ENCODE peak calls at places on chromosomes 4 and X, in five cellular contexts. D is H9, R is IMR-90, I is neuronal stem cell, K is trophoblast cell. F is an unnamed sample.
A peak's percentile ranks its signal among the peaks of the same experiment; 100 is the strongest.

GRCh38 chr4:110193822-110194761 is 4.3 kb downstream of the ELOVL6 start:
- DNase-seq in D (peak; percentile 95), R (peak; percentile 97), I (peak; percentile 73), K (peak; percentile 78), F (peak; percentile 98)

GRCh38 chr4:20283039-20283438 is 31.3 kb downstream of the SLIT2 start:
- DNase-seq in K (no peak), R (no peak), D (peak; percentile 84), I (peak; percentile 63), F (no peak)

GRCh38 chr4:98193459-98194105 is 50.3 kb upstream of the STPG2 start:
- DNase-seq in I (no peak), K (no peak), R (no peak), D (peak; percentile 30), F (no peak)

GRCh38 chr4:15455290-15455689 is 14.4 kb upstream of the CC2D2A start:
- DNase-seq in I (no peak), K (peak; percentile 74), D (no peak), R (peak; percentile 50), F (peak; percentile 73)

GRCh38 chrX:133151320-133151719 is 54.4 kb upstream of the USP26 start:
- DNase-seq in R (no peak), I (no peak), K (peak; percentile 68), D (no peak), F (no peak)

GRCh38 chr4:61716437-61716836 is 516.3 kb downstream of the ADGRL3 start:
- DNase-seq in R (no peak), K (no peak), D (no peak), I (no peak), F (no peak)

GRCh38 chr4:25842229-25842840 is 20.5 kb downstream of the SEL1L3 start:
- DNase-seq in D (no peak), I (no peak), R (no peak), K (no peak), F (no peak)

GRCh38 chrX:40148439-40149285 is 50.9 kb upstream of the BCOR start:
- DNase-seq in R (no peak), K (no peak), I (no peak), D (peak; percentile 56), F (peak; percentile 73)

GRCh38 chr4:28973591-28974350 is 1746.4 kb upstream of the PCDH7 start:
- DNase-seq in K (no peak), D (no peak), R (peak; percentile 82), I (no peak), F (peak; percentile 60)

GRCh38 chrX:129701624-129702069 is 37.1 kb upstream of the XPNPEP2 start:
- DNase-seq in I (no peak), R (peak; percentile 31), K (no peak), D (no peak), F (no peak)

GRCh38 chrX:48794993-48795501 is 6.8 kb upstream of the HDAC6 start:
- DNase-seq in R (peak; percentile 47), K (peak; percentile 70), I (no peak), D (no peak), F (peak; percentile 67)

GRCh38 chr4:6200011-6200921 is at the start of gene JAKMIP1:
- DNase-seq in I (peak; percentile 85), K (peak; percentile 46), D (peak; percentile 91), R (peak; percentile 46), F (peak; percentile 33)

GRCh38 chr4:89110541-89110985 is 770 bp upstream of the TIGD2 start:
- DNase-seq in D (peak; percentile 55), K (no peak), I (peak; percentile 9), R (no peak), F (no peak)

GRCh38 chr4:118968006-118968405 is 79.4 kb downstream of the SYNPO2 start:
- DNase-seq in K (peak; percentile 17), D (peak; percentile 71), R (peak; percentile 87), I (no peak), F (peak; percentile 95)

GRCh38 chr4:83217721-83218522 is 66.7 kb downstream of the COQ2 start:
- DNase-seq in R (no peak), D (no peak), K (no peak), I (no peak), F (no peak)

GRCh38 chr4:15562623-15563022 is 92.5 kb downstream of the FBXL5 start:
- DNase-seq in I (no peak), K (no peak), R (no peak), D (no peak), F (no peak)

GRCh38 chr4:42281324-42282020 is 115.8 kb upstream of the SHISA3 start:
- DNase-seq in I (no peak), D (no peak), R (no peak), K (peak; percentile 2), F (no peak)

GRCh38 chr4:96531836-96532235 is 691.9 kb downstream of the PDHA2 start:
- DNase-seq in I (no peak), D (no peak), K (no peak), R (no peak), F (no peak)

GRCh38 chr4:6031831-6032230 is 13.6 kb upstream of the C4orf50 start:
- DNase-seq in I (no peak), R (no peak), K (no peak), D (no peak), F (no peak)

GRCh38 chrX:116240446-116240845 is 69.9 kb downstream of the AGTR2 start:
- DNase-seq in K (no peak), R (no peak), D (no peak), I (no peak), F (no peak)

GRCh38 chrX:71103110-71103983 is 3.2 kb downstream of the CXorf65 start:
- DNase-seq in K (no peak), D (peak; percentile 56), R (no peak), I (no peak), F (no peak)

GRCh38 chr4:44256414-44256813 is 192.2 kb downstream of the KCTD8 start:
- DNase-seq in K (no peak), R (no peak), I (peak; percentile 15), D (peak; percentile 27), F (no peak)

GRCh38 chr4:183392377-183392776 is 52.1 kb upstream of the CDKN2AIP start:
- DNase-seq in D (no peak), R (no peak), I (no peak), K (no peak), F (no peak)

GRCh38 chr4:183364025-183364424 is 41.8 kb upstream of the CLDN24 start:
- DNase-seq in I (no peak), K (no peak), D (peak; percentile 56), R (no peak), F (no peak)

GRCh38 chr4:33746979-33747378 is 2497.3 kb downstream of the ARAP2 start:
- DNase-seq in R (peak; percentile 6), K (no peak), I (no peak), D (no peak), F (no peak)

GRCh38 chr4:6307230-6307629 is 37.6 kb downstream of the WFS1 start:
- DNase-seq in I (no peak), R (no peak), D (no peak), K (no peak), F (no peak)

GRCh38 chr4:72546456-72546855 is 22.6 kb downstream of the ADAMTS3 start:
- DNase-seq in K (no peak), I (no peak), R (no peak), D (no peak), F (no peak)

GRCh38 chr4:99945718-99946345 is 586 bp downstream of the DNAJB14 start:
- DNase-seq in I (peak; percentile 9), R (peak; percentile 21), D (no peak), K (peak; percentile 61), F (peak; percentile 60)

GRCh38 chrX:152817082-152817744 is 13.3 kb downstream of the CETN2 start:
- DNase-seq in K (peak; percentile 31), I (no peak), D (no peak), R (peak; percentile 54), F (peak; percentile 37)

GRCh38 chr4:3305610-3306371 is 13.0 kb downstream of the RGS12 start:
- DNase-seq in D (no peak), I (no peak), K (no peak), R (peak; percentile 62), F (peak; percentile 73)

GRCh38 chr4:82745173-82745842 is 53.3 kb downstream of the SCD5 start:
- DNase-seq in I (peak; percentile 14), R (peak; percentile 77), K (peak; percentile 97), D (no peak), F (peak; percentile 33)

GRCh38 chrX:53383376-53384087 is 38.9 kb downstream of the SMC1A start:
- DNase-seq in K (no peak), R (no peak), D (no peak), I (no peak), F (no peak)

GRCh38 chr4:39637572-39638357 is 900 bp downstream of the SMIM14 start:
- DNase-seq in D (peak; percentile 62), I (peak; percentile 68), K (peak; percentile 84), R (peak; percentile 69), F (peak; percentile 81)

GRCh38 chr4:127880764-127881564 is at the start of gene PLK4:
- DNase-seq in D (peak; percentile 97), R (peak; percentile 93), K (peak; percentile 97), I (peak; percentile 89), F (peak; percentile 93)

GRCh38 chr4:127875791-127876190 is 4.9 kb upstream of the PLK4 start:
- DNase-seq in I (no peak), D (no peak), K (no peak), R (no peak), F (no peak)

GRCh38 chr4:127881565-127881869 is 824 bp downstream of the PLK4 start:
- DNase-seq in R (no peak), K (no peak), D (no peak), I (no peak), F (no peak)
- H3K27ac ChIP-seq in R (no peak overlapping the region), K (peak overlapping the region; percentile 48), D (no peak overlapping the region), I (peak overlapping the region; percentile 96), F (no peak overlapping the region)

GRCh38 chrX:154022716-154023115 is 3.0 kb upstream of the IRAK1 start:
- DNase-seq in D (no peak), K (no peak), R (no peak), I (no peak), F (no peak)
- H2AK5ac ChIP-seq in D (no peak overlapping the region), K (no peak overlapping the region), R (no peak overlapping the region), I (no peak overlapping the region), F (no peak overlapping the region)

DNA sequence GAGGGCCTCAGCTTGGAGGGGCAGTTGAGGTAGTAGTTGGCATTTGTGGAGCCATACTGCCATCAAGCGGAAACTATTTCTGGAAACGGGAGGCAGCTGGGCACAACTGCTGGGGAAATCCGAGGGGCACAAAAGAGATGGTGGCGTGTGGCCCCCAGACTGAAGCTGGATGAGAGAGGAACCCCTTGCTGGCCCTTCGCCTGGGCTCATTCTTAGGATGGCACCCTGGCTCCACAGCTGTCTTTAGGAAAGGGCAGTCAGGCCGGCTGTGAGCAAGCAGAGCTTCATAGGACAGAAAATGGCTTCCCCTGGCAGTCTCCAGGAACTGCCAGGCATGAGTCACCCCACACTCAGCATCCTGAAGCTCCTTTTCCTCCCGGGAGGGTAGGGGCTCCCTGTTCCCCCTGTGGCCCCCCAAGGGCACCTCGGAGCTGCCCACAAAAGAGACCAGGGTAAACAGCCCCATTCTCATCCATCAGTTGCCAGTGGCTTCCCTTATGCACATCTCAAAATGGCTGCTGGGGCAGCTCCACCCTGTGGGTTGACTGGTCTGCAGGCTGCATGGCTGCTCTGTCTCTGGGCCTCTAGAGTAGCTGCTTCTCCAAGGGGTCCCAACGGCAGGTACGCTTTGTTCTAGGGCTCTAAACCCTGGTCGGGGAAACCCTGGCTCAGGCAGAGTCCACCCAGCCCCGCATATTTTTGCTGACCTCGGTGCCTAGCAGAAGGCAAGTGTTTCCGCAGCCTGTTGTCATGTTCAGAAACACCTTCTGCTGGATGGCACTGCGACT is 64.7 kb downstream of the NBDY start:
- DNase-seq in I (no peak), D (peak; percentile 14), K (no peak), R (no peak), F (no peak)
- H3K27ac ChIP-seq in I (no peak overlapping the region), D (no peak overlapping the region), K (no peak overlapping the region), R (no peak overlapping the region), F (no peak overlapping the region)

GRCh38 chr4:8577972-8578371 is 2.2 kb upstream of the GPR78 start:
- DNase-seq in I (no peak), K (no peak), R (no peak), D (no peak), F (no peak)
- H2AK5ac ChIP-seq in I (no peak overlapping the region), K (no peak overlapping the region), R (no peak overlapping the region), D (no peak overlapping the region), F (no peak overlapping the region)

F was measured in mesenchymal stem cell.